ENCODE peak calls at places on chromosomes 7 and 10, in five cellular contexts. J is activated CD8-positive, alpha-beta memory T cell treated with anti-CD3 and anti-CD28 coated beads, Interleukin-2, amount 50 U/mL, for 4 hours; H is effector CD4-positive, alpha-beta T cell; W is aorta; P is GM06990. Y is an unnamed sample.
A peak's percentile ranks its signal among the peaks of the same experiment; 100 is the strongest.

GRCh38 chr7:100604976-100605911 is 3.1 kb downstream of the PCOLCE start:
- DNase-seq in P (no peak), H (no peak), J (no peak), W (peak; percentile 72), Y (peak; percentile 86)

GRCh38 chr7:47233996-47234395 is 347.9 kb downstream of the TNS3 start:
- DNase-seq in H (no peak), P (no peak), J (no peak), W (no peak), Y (no peak)

GRCh38 chr7:2932761-2933251 is 88.7 kb upstream of the GNA12 start:
- DNase-seq in J (no peak), P (no peak), W (peak; percentile 43), H (no peak), Y (peak; percentile 45)

GRCh38 chr7:3236268-3236667 is 64.8 kb upstream of the SDK1 start:
- DNase-seq in W (no peak), J (no peak), P (no peak), H (no peak), Y (no peak)

GRCh38 chr10:47025540-47026300 is 114.5 kb downstream of the PTPN20 start:
- DNase-seq in H (no peak), W (peak; percentile 72), J (no peak), P (no peak), Y (peak; percentile 53)

GRCh38 chr7:111383133-111383532 is 179.2 kb downstream of the IMMP2L start:
- DNase-seq in J (no peak), H (no peak), P (no peak), W (no peak), Y (no peak)

GRCh38 chr10:22420787-22421517 is 75.7 kb downstream of the SPAG6 start:
- DNase-seq in J (no peak), P (no peak), W (no peak), H (no peak), Y (no peak)

GRCh38 chr7:93914581-93915066 is 6.9 kb upstream of the GNG11 start:
- DNase-seq in P (no peak), J (no peak), H (no peak), W (no peak), Y (no peak)

GRCh38 chr10:76788093-76788811 is 849.4 kb downstream of the KCNMA1 start:
- DNase-seq in H (no peak), J (no peak), P (no peak), W (no peak), Y (no peak)

GRCh38 chr10:106078796-106079576 is 1085.5 kb downstream of the SORCS1 start:
- DNase-seq in H (no peak), J (no peak), P (no peak), W (no peak), Y (no peak)

GRCh38 chr10:68543004-68543918 is 15.9 kb upstream of the SLC25A16 start:
- DNase-seq in H (no peak), P (no peak), J (no peak), W (no peak), Y (no peak)

GRCh38 chr10:14612873-14613569 is 161.7 kb downstream of the FAM107B start:
- DNase-seq in P (no peak), W (no peak), H (no peak), J (no peak), Y (no peak)

GRCh38 chr7:106262268-106262881 is 22.4 kb downstream of the NAMPT start:
- DNase-seq in W (no peak), J (no peak), P (no peak), H (no peak), Y (no peak)

GRCh38 chr10:132397671-132398565 is 918 bp downstream of the PWWP2B start:
- DNase-seq in W (peak; percentile 70), P (peak; percentile 34), H (peak; percentile 23), J (no peak), Y (peak; percentile 74)

GRCh38 chr10:63717089-63717715 is 196.0 kb downstream of the REEP3 start:
- DNase-seq in P (no peak), H (no peak), W (no peak), J (no peak), Y (no peak)

GRCh38 chr10:35501923-35502322 is 103.2 kb upstream of the GJD4 start:
- DNase-seq in W (no peak), P (no peak), H (no peak), J (no peak), Y (no peak)

GRCh38 chr10:96229568-96230030 is 41.8 kb downstream of the BLNK start:
- DNase-seq in P (peak; percentile 80), H (peak; percentile 50), W (peak; percentile 86), J (peak; percentile 64), Y (peak; percentile 90)

GRCh38 chr7:82444220-82445049 is 858 bp upstream of the CACNA2D1 start:
- DNase-seq in J (no peak), H (no peak), P (peak; percentile 4), W (no peak), Y (peak; percentile 66)